ENCODE peak calls at places on chromosome 16, in five cellular contexts. K, O, U, J and F are unnamed samples.

GRCh38 chr16:86618431-86619262 is 40.3 kb downstream of the FOXL1 start:
- DNase-seq in U (no peak), J (no peak), O (no peak), K (no peak), F (no peak)

GRCh38 chr16:66520406-66521194 is 29.3 kb downstream of the TK2 start:
- DNase-seq in U (no peak), J (no peak), K (no peak), O (no peak), F (no peak)

GRCh38 chr16:12501727-12502457 is 301.8 kb downstream of the CPPED1 start:
- DNase-seq in J (no peak), U (no peak), O (no peak), K (no peak), F (no peak)

GRCh38 chr16:81460075-81460474 is 15.5 kb downstream of the CMIP start:
- DNase-seq in J (no peak), O (no peak), U (no peak), K (no peak), F (no peak)

GRCh38 chr16:79170565-79171242 is 429.8 kb downstream of the MAF start:
- DNase-seq in U (no peak), K (no peak), O (no peak), J (no peak), F (no peak)

GRCh38 chr16:82535262-82535661 is 91.5 kb upstream of the CDH13 start:
- DNase-seq in K (no peak), U (no peak), O (no peak), J (no peak), F (no peak)

GRCh38 chr16:69936751-69937211 is 14.4 kb upstream of the CLEC18A start:
- DNase-seq in J (no peak), U (no peak), K (no peak), O (no peak), F (no peak)

GRCh38 chr16:27463741-27464662 is 62.0 kb downstream of the IL21R start:
- DNase-seq in O (no peak), K (no peak), J (no peak), U (no peak), F (no peak)

GRCh38 chr16:19294156-19294649 is 8.7 kb downstream of the CLEC19A start:
- DNase-seq in K (no peak), U (no peak), O (no peak), J (peak; percentile 84), F (no peak)

GRCh38 chr16:54098247-54098646 is 188.3 kb downstream of the IRX3 start:
- DNase-seq in K (no peak), U (no peak), O (no peak), J (no peak), F (no peak)

GRCh38 chr16:71557954-71558582 is 18.8 kb downstream of the TAT start:
- DNase-seq in U (no peak), O (no peak), K (peak; percentile 71), J (no peak), F (no peak)

GRCh38 chr16:71707199-71707598 is 17.3 kb downstream of the PHLPP2 start:
- DNase-seq in J (no peak), K (no peak), U (no peak), O (peak; percentile 54), F (no peak)

GRCh38 chr16:85187002-85187401 is 74.7 kb upstream of the CIBAR2 start:
- DNase-seq in J (no peak), K (no peak), U (no peak), O (no peak), F (no peak)

GRCh38 chr16:1745900-1746692 is 25.2 kb downstream of the NME3 start:
- DNase-seq in K (no peak), O (peak; percentile 77), J (no peak), U (no peak), F (no peak)

GRCh38 chr16:88014201-88014781 is 63.1 kb downstream of the BANP start:
- DNase-seq in K (peak; percentile 20), O (no peak), J (no peak), U (no peak), F (no peak)

GRCh38 chr16:88017006-88017405 is 65.8 kb downstream of the BANP start:
- DNase-seq in K (no peak), J (no peak), O (no peak), U (no peak), F (no peak)

GRCh38 chr16:88015806-88016140 is 64.5 kb downstream of the BANP start:
- DNase-seq in U (no peak), J (no peak), O (no peak), K (no peak), F (no peak)

GRCh38 chr16:88013766-88014165 is 62.5 kb downstream of the BANP start:
- DNase-seq in O (no peak), J (no peak), K (no peak), U (no peak), F (no peak)

DNA sequence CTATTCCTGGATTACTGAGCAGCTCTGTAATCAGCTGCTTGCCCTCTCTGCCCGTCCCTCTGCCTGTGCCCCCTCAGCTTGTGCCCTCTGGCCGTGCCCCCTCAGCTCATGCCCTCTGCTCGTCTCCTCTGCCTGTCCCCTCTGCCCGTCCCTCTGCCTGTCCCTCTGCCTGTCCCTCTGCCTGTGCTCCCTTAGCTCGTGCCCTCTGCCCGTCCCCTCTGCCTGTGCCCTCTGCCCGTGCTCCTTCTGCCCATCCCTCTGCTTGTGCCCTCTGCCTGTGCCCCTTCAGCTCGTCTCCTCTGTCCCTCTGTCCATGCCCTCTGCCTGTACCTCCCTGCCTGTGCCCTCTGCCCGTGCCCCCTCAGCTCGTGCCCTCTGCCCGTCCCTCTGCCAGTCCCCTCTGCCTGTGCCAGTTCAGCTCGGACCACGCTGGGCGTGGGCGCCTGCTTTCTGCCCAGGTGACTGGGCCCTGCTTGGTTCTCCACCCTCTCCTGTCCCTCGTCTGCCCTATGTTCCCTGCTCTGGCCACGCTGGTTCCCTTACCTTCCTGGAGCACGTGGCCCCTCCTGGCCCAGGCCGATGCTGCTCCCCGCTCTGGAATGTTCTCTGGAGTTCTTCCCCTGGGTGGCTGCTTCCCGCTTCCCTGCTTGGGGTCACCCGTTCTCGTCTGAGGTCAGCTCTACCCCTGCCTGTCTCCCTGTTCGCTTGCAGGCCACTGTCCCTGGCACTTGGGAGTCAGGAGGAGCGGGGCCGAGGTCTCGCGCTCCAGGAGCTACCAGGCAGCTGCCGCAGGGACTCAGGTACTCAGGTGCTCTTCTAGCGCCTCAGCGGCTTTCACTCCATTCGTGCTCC is 63.9 kb downstream of the BANP start:
- DNase-seq in J (no peak), K (no peak), O (no peak), U (no peak), F (no peak)
- TF ChIP-seq SUZ12 in J (no peak), K (no peak), O (no peak), U (no peak), F (no peak)

GRCh38 chr16:68090109-68090508 is 4.9 kb downstream of the NFATC3 start:
- DNase-seq in O (no peak), K (no peak), U (no peak), J (no peak), F (no peak)

GRCh38 chr16:68090526-68090925 is 5.4 kb downstream of the NFATC3 start:
- DNase-seq in U (no peak), O (no peak), K (no peak), J (no peak), F (no peak)

GRCh38 chr16:68089067-68089466 is 3.9 kb downstream of the NFATC3 start:
- DNase-seq in U (no peak), K (no peak), J (no peak), O (no peak), F (no peak)

GRCh38 chr16:68093816-68094613 is 8.8 kb downstream of the NFATC3 start:
- DNase-seq in U (no peak), J (no peak), K (no peak), O (no peak), F (no peak)

GRCh38 chr16:68091604-68092261 is 6.6 kb downstream of the NFATC3 start:
- DNase-seq in J (no peak), U (no peak), O (no peak), K (peak; percentile 70), F (no peak)
- TF ChIP-seq SUZ12 in J (no peak), U (no peak), O (no peak), K (no peak), F (no peak)

DNA sequence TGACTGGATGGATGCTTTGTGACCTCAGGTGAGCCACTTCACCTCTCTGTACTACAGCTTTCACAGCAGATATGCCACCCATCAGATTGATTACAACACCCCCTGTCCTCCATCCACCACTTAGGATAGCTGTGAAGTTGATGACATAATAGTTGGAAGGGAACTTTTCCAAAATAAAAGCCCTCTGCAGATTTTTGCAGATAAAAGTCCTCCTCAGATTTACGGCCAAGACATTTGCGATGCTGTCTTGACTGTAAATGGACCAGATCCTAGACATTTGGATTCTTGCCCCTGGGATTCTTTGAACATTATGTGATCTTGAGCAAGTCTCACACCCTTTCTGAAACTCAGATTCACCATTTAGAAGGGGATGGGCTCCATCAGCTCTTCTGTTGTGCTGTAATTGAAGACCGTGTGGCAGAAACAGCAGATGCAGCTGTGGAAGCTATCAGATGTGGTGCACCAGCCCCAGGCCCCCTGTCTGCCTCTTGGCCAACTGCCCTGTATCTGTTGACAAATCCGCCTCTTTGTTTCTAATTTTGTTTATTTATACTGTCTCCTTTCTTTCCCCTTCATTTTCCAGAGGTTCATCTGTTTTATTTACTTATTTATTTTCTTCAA is 153.9 kb upstream of the CACNG3 start:
- DNase-seq in U (no peak), O (no peak), K (no peak), J (no peak), F (peak; percentile 25)
- TF ChIP-seq SUZ12 in U (no peak), O (no peak), K (no peak), J (no peak), F (no peak)

DNA sequence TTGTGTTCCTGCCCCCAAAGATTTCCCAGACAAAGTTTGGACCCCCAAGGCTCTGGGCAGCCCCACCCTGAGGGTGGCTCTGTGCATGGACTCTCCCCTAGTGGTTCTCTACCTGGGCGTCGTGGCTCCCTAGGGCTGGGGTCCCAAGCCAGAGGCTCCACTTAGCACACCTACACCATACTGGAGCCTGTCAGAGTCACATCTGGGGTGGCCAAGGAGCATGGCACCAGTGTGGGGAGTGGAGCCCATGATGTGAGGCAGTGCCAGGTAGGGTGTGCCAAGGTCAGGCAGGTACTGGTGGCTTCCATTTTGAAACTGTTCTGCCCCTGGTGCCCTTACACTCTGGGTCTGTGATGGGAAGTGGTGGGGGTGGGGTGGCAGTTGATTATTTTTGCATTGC is 109.9 kb upstream of the GNAO1 start:
- DNase-seq in K (no peak), O (no peak), J (no peak), U (no peak), F (no peak)
- TF ChIP-seq SUZ12 in K (no peak), O (no peak), J (no peak), U (no peak), F (no peak)

GRCh38 chr16:58495861-58496331 is 4.0 kb upstream of the NDRG4 start:
- DNase-seq in U (no peak), O (no peak), K (no peak), J (no peak), F (no peak)

GRCh38 chr16:58492735-58493134 is 7.2 kb upstream of the NDRG4 start:
- DNase-seq in J (no peak), U (no peak), O (no peak), K (no peak), F (no peak)

GRCh38 chr16:58497468-58497867 is 2.5 kb upstream of the NDRG4 start:
- DNase-seq in U (no peak), K (no peak), O (no peak), J (no peak), F (no peak)

GRCh38 chr16:58493756-58494431 is 6.0 kb upstream of the NDRG4 start:
- DNase-seq in K (no peak), J (no peak), U (no peak), O (no peak), F (no peak)

GRCh38 chr16:58494981-58495860 is 4.7 kb upstream of the NDRG4 start:
- DNase-seq in J (peak; percentile 59), K (peak; percentile 96), U (peak; percentile 79), O (peak; percentile 94), F (peak; percentile 79)
- TF ChIP-seq SUZ12 in J (no peak), K (no peak), U (no peak), O (no peak), F (no peak)